ENCODE peak calls at places on chromosomes 7 and 10, in eight cellular contexts. G is BE2C, Y is colonic mucosa, C is left ventricle myocardium inferior, B is PC-3, H is body of pancreas, I is lower lobe of right lung, F is spleen. S is an unnamed sample. For H3K36me3, the result is how much of the 10 kb centered on the place peaks cover.

GRCh38 chr7:129169171-129169643 is 19.2 kb upstream of the SMO start:
- DNase-seq in H (no peak), B (no peak), Y (peak), I (no peak), C (peak), F (peak), G (no peak), S (peak)

GRCh38 chr10:55180357-55180756 is 379.3 kb upstream of the PCDH15 start:
- DNase-seq in I (no peak), F (no peak), H (no peak), B (no peak), G (no peak), Y (no peak), C (no peak), S (no peak)

GRCh38 chr7:45890902-45891461 is 2.7 kb downstream of the IGFBP1 start:
- DNase-seq in I (no peak), C (no peak), B (peak), Y (no peak), G (no peak), F (no peak), H (no peak), S (peak)

GRCh38 chr10:130020651-130021372 is 56.7 kb upstream of the EBF3 start:
- DNase-seq in I (no peak), F (peak), B (no peak), Y (no peak), H (no peak), C (no peak), G (no peak), S (no peak)

GRCh38 chr7:34298492-34298891 is 359.5 kb upstream of the NPSR1 start:
- DNase-seq in G (no peak), Y (no peak), I (no peak), C (no peak), H (no peak), B (no peak), F (no peak), S (no peak)

GRCh38 chr10:44065788-44066075 is 319.2 kb downstream of the CXCL12 start:
- DNase-seq in F (no peak), G (no peak), Y (no peak), H (peak), I (no peak), C (no peak), B (no peak), S (no peak)

GRCh38 chr7:30710669-30711068 is 28.4 kb upstream of the CRHR2 start:
- DNase-seq in G (no peak), F (no peak), C (no peak), Y (no peak), B (peak), I (no peak), H (peak), S (no peak)

GRCh38 chr10:78523453-78523852 is 489.8 kb downstream of the RPS24 start:
- DNase-seq in C (no peak), B (peak), I (no peak), H (no peak), G (no peak), F (no peak), Y (no peak), S (no peak)

GRCh38 chr7:102279537-102280400 is 6.9 kb upstream of the SH2B2 start:
- DNase-seq in H (peak), G (peak), Y (peak), F (peak), B (peak), I (no peak), C (peak), S (peak)

GRCh38 chr7:115731796-115732471 is 298.6 kb downstream of the TFEC start:
- DNase-seq in F (no peak), H (no peak), B (no peak), I (no peak), G (no peak), Y (no peak), C (no peak), S (no peak)

GRCh38 chr7:132073920-132074589 is 502.2 kb downstream of the PLXNA4 start:
- DNase-seq in I (no peak), H (no peak), G (no peak), F (no peak), Y (no peak), B (no peak), C (no peak), S (no peak)

GRCh38 chr7:155426543-155427410 is 31.2 kb upstream of the EN2 start:
- DNase-seq in H (no peak), Y (no peak), G (no peak), F (peak), I (peak), B (no peak), C (no peak), S (no peak)

GRCh38 chr10:61487506-61487905 is 34.3 kb upstream of the TMEM26 start:
- DNase-seq in H (no peak), G (no peak), I (no peak), B (peak), Y (no peak), C (no peak), F (no peak), S (no peak)

GRCh38 chr10:69451784-69452251 is 553 bp downstream of the TSPAN15 start:
- DNase-seq in C (no peak), H (peak), G (no peak), Y (peak), F (no peak), B (peak), I (peak), S (peak)

GRCh38 chr7:124898523-124898922 is 31.1 kb downstream of the POT1 start:
- DNase-seq in I (no peak), Y (no peak), B (no peak), C (no peak), F (no peak), H (no peak), G (no peak), S (no peak)

GRCh38 chr7:114356133-114356532 is 58.5 kb upstream of the FOXP2 start:
- DNase-seq in Y (no peak), F (no peak), C (no peak), B (peak), H (no peak), G (no peak), I (no peak), S (no peak)

GRCh38 chr7:104207348-104207730 is 474 bp downstream of the ORC5 start:
- DNase-seq in G (no peak), Y (peak), C (no peak), F (no peak), B (peak), H (no peak), I (no peak), S (no peak)

GRCh38 chr7:11934766-11935165 is 102.8 kb upstream of the THSD7A start:
- DNase-seq in G (no peak), B (peak), F (no peak), Y (no peak), I (no peak), H (no peak), C (no peak), S (no peak)

GRCh38 chr10:93680414-93681047 is 21.9 kb downstream of the FRA10AC1 start:
- DNase-seq in I (no peak), C (no peak), B (peak), H (no peak), F (no peak), G (no peak), Y (no peak), S (no peak)

GRCh38 chr10:63027533-63027932 is 105.6 kb upstream of the NRBF2 start:
- DNase-seq in I (no peak), H (peak), Y (no peak), B (no peak), F (no peak), G (no peak), C (no peak), S (no peak)

GRCh38 chr7:146359181-146359580 is 242.6 kb downstream of the CNTNAP2 start:
- DNase-seq in F (no peak), Y (no peak), I (no peak), G (no peak), H (no peak), B (no peak), C (no peak), S (no peak)

GRCh38 chr7:95609277-95609971 is 13.1 kb upstream of the PDK4 start:
- DNase-seq in C (no peak), I (no peak), F (no peak), G (no peak), B (peak), Y (peak), H (peak), S (no peak)

GRCh38 chr7:108430664-108431063 is 25.6 kb downstream of the NRCAM start:
- DNase-seq in Y (no peak), C (no peak), B (no peak), I (no peak), H (no peak), G (no peak), F (no peak), S (no peak)

GRCh38 chr7:92830532-92831110 is 5.8 kb downstream of the CDK6 start:
- DNase-seq in H (no peak), G (no peak), F (no peak), C (no peak), B (no peak), Y (no peak), I (no peak), S (no peak)

GRCh38 chr7:144941127-144941526 is 105.3 kb upstream of the TPK1 start:
- DNase-seq in G (no peak), H (no peak), F (no peak), Y (no peak), I (no peak), C (no peak), B (no peak), S (peak)

GRCh38 chr10:102781089-102781920 is 37.6 kb downstream of the WBP1L start:
- DNase-seq in I (no peak), B (no peak), G (no peak), F (no peak), C (no peak), H (no peak), Y (no peak), S (peak)

GRCh38 chr7:48084727-48085432 is 4.2 kb upstream of the UPP1 start:
- DNase-seq in F (peak), H (peak), Y (peak), G (peak), I (no peak), C (peak), B (peak), S (no peak)

GRCh38 chr10:128859738-128860386 is 607.2 kb upstream of the MGMT start:
- DNase-seq in H (peak), C (no peak), B (peak), Y (peak), G (peak), F (no peak), I (no peak), S (peak)

GRCh38 chr7:45244996-45245395 is 87.4 kb downstream of the RAMP3 start:
- DNase-seq in B (no peak), H (no peak), G (no peak), F (no peak), C (no peak), Y (no peak), I (no peak), S (no peak)

GRCh38 chr7:24911213-24911603 is 68.8 kb downstream of the OSBPL3 start:
- DNase-seq in I (no peak), H (no peak), G (no peak), F (no peak), B (no peak), Y (no peak), C (no peak), S (no peak)

GRCh38 chr7:74141705-74142104 is 32.5 kb upstream of the EIF4H start:
- DNase-seq in Y (no peak), G (no peak), F (no peak), C (no peak), I (no peak), B (peak), H (no peak), S (no peak)

GRCh38 chr10:116687633-116688032 is 54.7 kb downstream of the HSPA12A start:
- DNase-seq in I (no peak), B (no peak), G (no peak), C (no peak), Y (no peak), H (no peak), F (no peak), S (no peak)

GRCh38 chr10:72254891-72255568 is 18.7 kb upstream of the DDIT4 start:
- DNase-seq in Y (peak), I (peak), G (peak), H (peak), C (peak), F (peak), B (no peak), S (peak)

GRCh38 chr7:67847063-67847798 is 850.6 kb downstream of the TYW1 start:
- DNase-seq in F (no peak), Y (no peak), H (no peak), G (no peak), I (no peak), C (no peak), B (no peak), S (no peak)

GRCh38 chr10:1516492-1517224 is 220.7 kb downstream of the ADARB2 start:
- DNase-seq in G (no peak), F (no peak), I (no peak), C (no peak), H (no peak), B (no peak), Y (no peak), S (peak)

DNA sequence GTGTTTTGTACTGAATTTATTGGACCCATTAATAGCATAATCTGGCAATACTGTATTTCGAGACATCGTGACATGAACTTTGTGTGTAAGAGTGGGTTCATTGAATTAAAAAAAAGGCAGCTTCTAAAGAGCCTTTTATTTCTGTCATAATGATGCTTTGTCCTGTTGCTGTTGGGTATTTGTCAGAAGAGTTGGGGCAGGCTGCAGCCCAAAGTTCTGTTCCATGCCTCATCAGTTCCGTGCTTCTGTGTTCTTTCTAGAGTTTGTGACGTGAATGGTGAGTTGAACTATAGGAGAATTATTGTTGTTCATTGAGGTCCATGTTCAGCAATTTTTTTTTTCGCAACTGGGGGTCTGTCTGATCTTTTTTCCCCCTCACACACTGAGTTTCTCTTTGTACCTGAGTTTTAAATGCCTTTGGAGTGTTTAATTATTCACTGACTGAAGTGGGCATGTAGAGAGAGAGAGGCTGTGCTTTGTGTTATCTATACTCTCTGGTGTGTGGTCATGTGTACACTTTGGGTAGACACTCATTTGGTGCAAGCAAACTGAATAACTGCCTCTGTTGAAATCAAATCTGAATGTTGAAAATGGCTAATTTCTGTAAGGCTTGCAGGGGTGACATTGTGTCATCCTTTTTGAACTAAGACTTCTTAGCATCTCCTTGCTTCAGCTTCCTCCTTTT is 69.8 kb downstream of the ADD3 start:
- DNase-seq in H (no peak), G (no peak), F (no peak), B (no peak), C (no peak), Y (no peak), I (no peak), S (no peak)
- H3K4me3 ChIP-seq in H (no peak), G (no peak), F (peak), B (no peak), C (peak), Y (no peak), I (peak), S (no peak)

GRCh38 chr10:5788969-5789368 is 24.3 kb downstream of the GDI2 start:
- DNase-seq in C (no peak), F (no peak), H (no peak), G (no peak), I (no peak), B (no peak), Y (no peak), S (no peak)
- H3K36me3 ChIP-seq in C (half or more), F (half or more), H (under half), G (half or more), I (half or more), B (under half), Y (under half), S (under half)

GRCh38 chr7:18518555-18518954 is 23.0 kb downstream of the HDAC9 start:
- DNase-seq in H (no peak), C (no peak), I (no peak), Y (no peak), F (no peak), B (no peak), G (peak), S (no peak)
- H3K4me3 ChIP-seq in H (no peak), C (no peak), I (no peak), Y (no peak), F (no peak), B (no peak), G (peak), S (no peak)

DNA sequence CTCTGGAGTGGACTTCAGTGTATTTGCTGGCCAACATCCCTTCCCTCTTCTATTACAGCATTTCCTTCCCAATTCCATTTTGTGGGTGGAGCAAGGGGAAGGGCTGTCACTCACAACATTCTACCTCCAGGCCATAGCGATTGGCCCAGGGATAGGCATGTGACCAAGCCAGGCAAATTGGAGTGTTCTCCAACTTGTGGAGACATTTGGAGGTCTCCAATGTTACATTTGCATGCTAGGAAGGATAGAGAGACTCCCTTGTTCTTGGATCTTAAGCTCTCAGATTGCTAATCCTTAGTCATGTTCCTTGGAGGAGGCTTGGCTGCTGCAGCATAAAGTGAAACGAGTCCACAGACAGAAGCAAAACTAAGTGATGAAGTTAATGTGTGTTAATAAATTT is 95.7 kb upstream of the KIF5B start:
- DNase-seq in F (no peak), G (no peak), B (no peak), H (no peak), I (no peak), Y (no peak), C (no peak), S (no peak)
- H3K36me3 ChIP-seq in F (under half), G (under half), B (under half), H (under half), I (under half), Y (under half), C (under half), S (under half)

GRCh38 chr10:120011359-120012132 is 119.0 kb downstream of the SEC23IP start:
- DNase-seq in F (no peak), I (no peak), H (no peak), B (no peak), Y (no peak), C (no peak), G (no peak), S (peak)
- H3K4me3 ChIP-seq in F (no peak), I (no peak), H (no peak), B (no peak), Y (no peak), C (no peak), G (no peak), S (no peak)

GRCh38 chr10:73534857-73535256 is 39.0 kb upstream of the PPP3CB start:
- DNase-seq in Y (no peak), B (no peak), F (no peak), H (no peak), G (no peak), C (no peak), I (no peak), S (no peak)

DNA sequence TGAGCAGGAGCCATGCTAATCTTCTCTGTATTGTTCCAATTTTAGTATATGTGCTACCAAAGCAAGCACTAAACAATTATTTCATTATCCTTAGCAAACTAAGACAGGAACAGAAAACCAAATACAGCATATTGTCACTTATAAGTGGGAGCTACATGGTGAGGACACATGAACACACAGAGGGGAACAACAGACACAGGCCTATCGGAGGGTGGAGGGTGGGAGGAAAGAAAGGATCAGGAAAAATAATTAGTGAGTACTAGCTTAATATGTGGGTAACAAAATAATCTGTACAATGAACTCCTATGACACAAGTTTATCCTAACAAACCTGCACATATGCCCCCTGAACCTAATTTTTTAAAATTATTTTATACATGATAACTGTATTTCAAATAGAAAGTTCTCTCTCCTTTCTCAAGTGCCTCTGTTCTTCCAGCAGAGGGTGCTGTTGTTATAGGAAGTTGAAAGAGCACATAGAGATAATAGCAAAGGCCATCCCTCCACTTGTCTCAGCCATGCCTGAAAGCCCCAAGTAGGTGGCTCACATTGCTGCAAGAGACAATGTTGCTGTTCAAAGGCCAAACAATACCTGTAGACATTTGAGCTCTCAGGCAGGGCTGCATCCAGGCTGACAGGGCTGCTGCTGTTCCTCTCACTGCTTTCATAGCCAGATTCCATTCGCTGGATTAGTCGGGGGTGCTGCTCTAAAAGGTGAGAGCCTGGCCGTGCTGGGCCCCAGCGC is 33.4 kb upstream of the PPP3CB start:
- DNase-seq in G (peak), F (no peak), B (peak), C (no peak), H (peak), Y (peak), I (no peak), S (peak)
- H3K36me3 ChIP-seq in G (under half), F (under half), B (under half), C (half or more), H (under half), Y (under half), I (half or more), S (under half)

GRCh38 chr10:122020202-122020601 is 31.2 kb downstream of the TACC2 start:
- DNase-seq in B (no peak), G (no peak), F (no peak), H (no peak), I (no peak), Y (no peak), C (no peak), S (no peak)

GRCh38 chr10:122021828-122022227 is 32.9 kb downstream of the TACC2 start:
- DNase-seq in C (no peak), B (no peak), I (no peak), Y (no peak), H (no peak), G (no peak), F (no peak), S (no peak)

GRCh38 chr10:122021421-122021820 is 32.5 kb downstream of the TACC2 start:
- DNase-seq in C (no peak), G (no peak), I (no peak), F (no peak), Y (no peak), H (peak), B (peak), S (no peak)

GRCh38 chr10:122019414-122019975 is 30.5 kb downstream of the TACC2 start:
- DNase-seq in Y (peak), G (no peak), H (peak), I (peak), B (peak), C (no peak), F (no peak), S (peak)

GRCh38 chr10:122018951-122019413 is 30.0 kb downstream of the TACC2 start:
- DNase-seq in I (peak), C (no peak), Y (peak), F (no peak), B (peak), H (peak), G (no peak), S (peak)
- H3K4me3 ChIP-seq in I (no peak), C (peak), Y (peak), F (no peak), B (peak), H (no peak), G (no peak), S (no peak)

DNA sequence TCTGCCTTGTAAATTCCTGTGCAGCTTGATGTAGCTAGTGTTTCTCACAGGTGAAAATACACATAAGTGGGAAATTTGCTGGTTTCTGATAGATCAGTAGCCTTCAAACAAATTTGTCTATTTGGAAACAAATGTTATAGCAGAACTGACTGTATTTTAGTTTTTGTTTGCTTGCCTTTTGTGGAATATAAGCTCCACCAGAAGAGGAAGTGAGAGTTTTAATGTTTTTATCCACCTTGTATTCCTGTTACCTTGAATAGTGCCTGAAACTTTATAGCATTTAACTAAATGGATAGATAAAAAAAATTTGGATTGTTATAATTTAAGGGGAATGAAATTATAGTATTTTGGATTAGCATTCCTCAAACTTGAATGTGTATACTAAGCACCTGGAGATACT is 9.8 kb downstream of the WAC start:
- DNase-seq in F (no peak), B (no peak), Y (no peak), H (no peak), G (no peak), C (no peak), I (no peak), S (no peak)
- H3K36me3 ChIP-seq in F (half or more), B (under half), Y (under half), H (under half), G (half or more), C (half or more), I (half or more), S (under half)

GRCh38 chr10:24256619-24257018 is 47.7 kb downstream of the KIAA1217 start:
- DNase-seq in F (no peak), Y (no peak), G (no peak), B (no peak), H (no peak), I (no peak), C (no peak), S (no peak)
- H3K4me3 ChIP-seq in F (no peak), Y (no peak), G (no peak), B (no peak), H (no peak), I (no peak), C (no peak), S (no peak)